ENCODE peak calls at places on chromosomes 4 and X, in six cellular contexts. H is tibial artery; Z is activated T-helper 1 cell treated with Interleukin-2 at 50 U/mL for 16 hours; T is fibroblast of the aortic adventitia; D is stimulated activated CD4-positive, alpha-beta T cell treated with anti-CD3 and anti-CD28 coated beads, TNF-alpha, amount 100 ng/mL, for 24 hours; L is activated T-cell treated with anti-CD3 and anti-CD28 coated beads for 24 hours. Y is an unnamed sample.

GRCh38 chrX:27186671-27187070 is 276.5 kb downstream of the PPP4R3C start:
- DNase-seq in H (no peak), Z (no peak), T (peak), D (peak), L (no peak), Y (no peak)

GRCh38 chrX:28847423-28847822 is 260.2 kb downstream of the IL1RAPL1 start:
- DNase-seq in H (no peak), Z (no peak), T (peak), D (no peak), L (no peak), Y (peak)

GRCh38 chrX:9071031-9071650 is 37.2 kb upstream of the FAM9B start:
- DNase-seq in H (no peak), Z (no peak), T (peak), D (no peak), L (no peak), Y (no peak)

GRCh38 chr4:128810331-128810870 is 901 bp downstream of the JADE1 start:
- DNase-seq in H (peak), Z (peak), T (no peak), D (no peak), L (peak), Y (peak)

GRCh38 chr4:151690884-151691283 is 69.9 kb downstream of the GATB start:
- DNase-seq in H (no peak), Z (no peak), T (peak), D (no peak), L (no peak), Y (no peak)

GRCh38 chrX:33379839-33380238 is 168.5 kb upstream of the DMD start:
- DNase-seq in H (no peak), Z (no peak), T (peak), D (no peak), L (no peak), Y (no peak)

GRCh38 chr4:4334798-4335520 is 44.9 kb downstream of the ZBTB49 start:
- DNase-seq in H (no peak), Z (peak), T (peak), D (peak), L (peak), Y (peak)

GRCh38 chrX:46573896-46574336 is 351 bp downstream of the CHST7 start:
- DNase-seq in H (peak), Z (peak), T (no peak), D (no peak), L (no peak), Y (peak)

GRCh38 chrX:20267924-20268701 is 1.4 kb upstream of the RPS6KA3 start:
- DNase-seq in H (peak), Z (no peak), T (peak), D (no peak), L (no peak), Y (peak)

GRCh38 chrX:65582450-65583082 is 48.0 kb upstream of the LAS1L start:
- DNase-seq in H (no peak), Z (no peak), T (no peak), D (no peak), L (no peak), Y (no peak)

GRCh38 chr4:15420642-15421041 is 7.2 kb upstream of the C1QTNF7 start:
- DNase-seq in H (no peak), Z (no peak), T (peak), D (no peak), L (no peak), Y (peak)

GRCh38 chr4:83010111-83010521 is 507 bp downstream of the LIN54 start:
- DNase-seq in H (no peak), Z (no peak), T (peak), D (no peak), L (no peak), Y (no peak)

GRCh38 chrX:7448123-7448522 is 300.2 kb upstream of the PUDP start:
- DNase-seq in H (no peak), Z (no peak), T (no peak), D (no peak), L (no peak), Y (no peak)

GRCh38 chr4:55851885-55852284 is 1.6 kb upstream of the EXOC1 start:
- DNase-seq in H (no peak), Z (no peak), T (no peak), D (peak), L (no peak), Y (no peak)

GRCh38 chrX:108131471-108131870 is 39.9 kb downstream of the ATG4A start:
- DNase-seq in H (no peak), Z (no peak), T (peak), D (no peak), L (no peak), Y (no peak)

GRCh38 chr4:114349543-114350175 is 248.9 kb upstream of the UGT8 start:
- DNase-seq in H (no peak), Z (no peak), T (peak), D (no peak), L (no peak), Y (no peak)

GRCh38 chrX:132480581-132481203 is 8.1 kb downstream of the MBNL3 start:
- DNase-seq in H (no peak), Z (peak), T (peak), D (no peak), L (no peak), Y (no peak)

GRCh38 chrX:47217121-47217851 is 1.2 kb upstream of the CDK16 start:
- DNase-seq in H (peak), Z (no peak), T (peak), D (no peak), L (peak), Y (no peak)

GRCh38 chrX:9902651-9903050 is 64.5 kb upstream of the CLDN34 start:
- DNase-seq in H (no peak), Z (no peak), T (no peak), D (no peak), L (no peak), Y (peak)

GRCh38 chr4:145299380-145300076 is 119.1 kb upstream of the OTUD4 start:
- DNase-seq in H (no peak), Z (no peak), T (peak), D (peak), L (peak), Y (no peak)

GRCh38 chr4:108224628-108225053 is 55.9 kb upstream of the LEF1 start:
- DNase-seq in H (no peak), Z (no peak), T (peak), D (no peak), L (no peak), Y (no peak)

GRCh38 chr4:108527729-108528128 is 92.6 kb upstream of the RPL34 start:
- DNase-seq in H (no peak), Z (no peak), T (no peak), D (no peak), L (peak), Y (no peak)

GRCh38 chr4:3368841-3369760 is 72.7 kb upstream of the HGFAC start:
- DNase-seq in H (no peak), Z (no peak), T (no peak), D (no peak), L (no peak), Y (no peak)

GRCh38 chr4:10403633-10404445 is 53.4 kb downstream of the ZNF518B start:
- DNase-seq in H (no peak), Z (no peak), T (peak), D (no peak), L (no peak), Y (peak)

GRCh38 chrX:55056820-55057690 is 17.8 kb upstream of the PAGE2B start:
- DNase-seq in H (no peak), Z (no peak), T (peak), D (no peak), L (peak), Y (peak)

GRCh38 chrX:12648995-12649394 is 142.2 kb upstream of the PRPS2 start:
- DNase-seq in H (no peak), Z (no peak), T (no peak), D (no peak), L (no peak), Y (no peak)

GRCh38 chrX:115642304-115642703 is 81.3 kb downstream of the PLS3 start:
- DNase-seq in H (no peak), Z (no peak), T (no peak), D (no peak), L (no peak), Y (no peak)

GRCh38 chr4:74223801-74224200 is 65.9 kb downstream of the MTHFD2L start:
- DNase-seq in H (no peak), Z (no peak), T (peak), D (no peak), L (no peak), Y (no peak)

GRCh38 chrX:74419861-74420193 is 1.5 kb upstream of the SLC16A2 start:
- DNase-seq in H (no peak), Z (no peak), T (no peak), D (no peak), L (no peak), Y (peak)

GRCh38 chr4:102734591-102735385 is 26.0 kb downstream of the MANBA start:
- DNase-seq in H (no peak), Z (no peak), T (no peak), D (no peak), L (no peak), Y (no peak)

GRCh38 chr4:10063544-10064300 is 42.4 kb upstream of the SLC2A9 start:
- DNase-seq in H (peak), Z (no peak), T (peak), D (no peak), L (no peak), Y (peak)

GRCh38 chr4:184268574-184269160 is 51.0 kb upstream of the ENPP6 start:
- DNase-seq in H (no peak), Z (no peak), T (no peak), D (no peak), L (no peak), Y (no peak)

GRCh38 chr4:114028071-114028470 is 48.6 kb upstream of the ARSJ start:
- DNase-seq in H (no peak), Z (no peak), T (peak), D (no peak), L (no peak), Y (no peak)

GRCh38 chr4:79016878-79017277 is 77.6 kb upstream of the PAQR3 start:
- DNase-seq in H (no peak), Z (no peak), T (no peak), D (no peak), L (no peak), Y (no peak)

GRCh38 chr4:153735901-153736461 is 23.8 kb downstream of the RNF175 start:
- DNase-seq in H (no peak), Z (no peak), T (peak), D (no peak), L (no peak), Y (no peak)

GRCh38 chrX:120251471-120252011 is 929 bp downstream of the ZBTB33 start:
- DNase-seq in H (no peak), Z (no peak), T (peak), D (no peak), L (no peak), Y (peak)